ENCODE peak calls at places on chromosomes 6 and 20, in nine cellular contexts. K is mammary epithelial cell, Z is neuronal stem cell, W is cardiac muscle cell, I is thoracic aorta, D is K562, V is spleen, L is tibial artery, C is IMR-90. T is an unnamed sample.

GRCh38 chr6:44131880-44132279 is 4.5 kb downstream of the TMEM63B start:
- DNase-seq in Z (no peak), L (no peak), C (no peak), D (no peak), I (no peak), V (peak; percentile 62), K (no peak), W (no peak), T (no peak)

GRCh38 chr20:18805881-18806280 is 7.7 kb upstream of the SCP2D1 start:
- DNase-seq in I (no peak), L (no peak), V (no peak), W (no peak), K (peak; percentile 48), D (no peak), C (peak; percentile 41), Z (no peak), T (no peak)

GRCh38 chr20:11155156-11155805 is 481.5 kb upstream of the JAG1 start:
- DNase-seq in W (no peak), C (no peak), V (no peak), K (no peak), Z (no peak), I (no peak), D (no peak), L (no peak), T (no peak)

GRCh38 chr6:31510007-31510406 is 12.1 kb downstream of the MICB start:
- DNase-seq in K (peak; percentile 23), V (no peak), W (no peak), I (no peak), Z (no peak), D (no peak), C (no peak), L (no peak), T (no peak)

GRCh38 chr6:142373268-142374089 is 71.7 kb downstream of the ADGRG6 start:
- DNase-seq in D (no peak), I (no peak), K (no peak), V (no peak), L (no peak), W (no peak), C (peak; percentile 17), Z (no peak), T (no peak)

GRCh38 chr6:20706293-20707165 is 172.3 kb downstream of the CDKAL1 start:
- DNase-seq in L (no peak), I (no peak), W (no peak), V (no peak), Z (no peak), D (no peak), C (peak; percentile 73), K (peak; percentile 52), T (peak; percentile 43)

GRCh38 chr6:81450180-81450579 is 302.3 kb downstream of the TENT5A start:
- DNase-seq in D (no peak), K (no peak), I (no peak), L (no peak), C (peak; percentile 67), Z (no peak), V (no peak), W (no peak), T (peak; percentile 80)

GRCh38 chr20:37007898-37008649 is 56.6 kb upstream of the SAMHD1 start:
- DNase-seq in D (peak; percentile 28), I (no peak), Z (no peak), W (peak; percentile 20), V (no peak), L (no peak), C (peak; percentile 56), K (peak; percentile 4), T (peak; percentile 53)

GRCh38 chr6:11538049-11538798 is 675 bp downstream of the TMEM170B start:
- DNase-seq in V (peak; percentile 90), C (no peak), D (peak; percentile 26), I (no peak), W (peak; percentile 56), K (no peak), Z (peak; percentile 33), L (peak; percentile 72), T (peak; percentile 6)

GRCh38 chr6:13538084-13538483 is 36.3 kb upstream of the SIRT5 start:
- DNase-seq in C (peak; percentile 61), V (no peak), L (no peak), Z (no peak), W (peak; percentile 53), I (no peak), D (peak; percentile 47), K (peak; percentile 22), T (peak; percentile 80)

GRCh38 chr6:134925800-134926199 is 24.1 kb downstream of the ALDH8A1 start:
- DNase-seq in W (no peak), Z (no peak), D (no peak), K (peak; percentile 72), C (peak; percentile 81), I (no peak), V (no peak), L (no peak), T (peak; percentile 51)

GRCh38 chr20:41065716-41066115 is 37.1 kb downstream of the TOP1 start:
- DNase-seq in I (no peak), W (no peak), D (no peak), K (no peak), V (no peak), C (no peak), L (no peak), Z (no peak), T (no peak)

GRCh38 chr6:48472121-48472520 is 361.1 kb upstream of the PTCHD4 start:
- DNase-seq in I (no peak), Z (no peak), D (no peak), L (no peak), W (no peak), K (no peak), C (no peak), V (no peak), T (peak; percentile 59)

GRCh38 chr6:92701425-92702096 is 717.8 kb downstream of the EPHA7 start:
- DNase-seq in Z (no peak), W (no peak), C (no peak), D (no peak), L (no peak), V (no peak), I (no peak), K (no peak), T (no peak)

GRCh38 chr20:32779500-32780215 is 17.5 kb downstream of the DNMT3B start:
- DNase-seq in I (no peak), C (no peak), Z (peak; percentile 93), D (peak; percentile 90), V (no peak), K (no peak), L (no peak), W (no peak), T (no peak)

GRCh38 chr6:167506443-167507231 is 181.8 kb downstream of the TTLL2 start:
- DNase-seq in W (no peak), C (no peak), L (no peak), V (no peak), K (no peak), I (no peak), Z (no peak), D (no peak), T (no peak)
- H3K9me3 ChIP-seq in W (no peaks in the 10 kb centered on the region), C (peaks cover 50% of the 10 kb centered on the region), L (no peaks in the 10 kb centered on the region), V (no peaks in the 10 kb centered on the region), K (peaks cover 30% of the 10 kb centered on the region), I (no peaks in the 10 kb centered on the region), Z (no peaks in the 10 kb centered on the region), D (no peaks in the 10 kb centered on the region), T (no peaks in the 10 kb centered on the region)

GRCh38 chr20:59817406-59817805 is 116.0 kb downstream of the SYCP2 start:
- DNase-seq in K (no peak), Z (no peak), I (no peak), W (no peak), C (no peak), D (no peak), L (no peak), V (no peak), T (no peak)

GRCh38 chr20:59817846-59818245 is 115.6 kb downstream of the SYCP2 start:
- DNase-seq in L (no peak), V (peak; percentile 37), W (no peak), Z (no peak), D (no peak), K (no peak), I (no peak), C (no peak), T (no peak)

GRCh38 chr20:59813948-59814834 is 119.2 kb downstream of the SYCP2 start:
- DNase-seq in Z (no peak), C (no peak), I (no peak), V (no peak), W (no peak), D (no peak), K (no peak), L (peak; percentile 50), T (no peak)

GRCh38 chr20:59814835-59815340 is 118.5 kb downstream of the SYCP2 start:
- DNase-seq in K (no peak), D (no peak), Z (no peak), I (no peak), W (no peak), V (no peak), L (no peak), C (no peak), T (no peak)

GRCh38 chr20:59816146-59816743 is 117.2 kb downstream of the SYCP2 start:
- DNase-seq in L (no peak), W (no peak), V (no peak), D (no peak), C (no peak), I (no peak), K (no peak), Z (no peak), T (no peak)
- H3K9me3 ChIP-seq in L (no peaks in the 10 kb centered on the region), W (no peaks in the 10 kb centered on the region), V (no peaks in the 10 kb centered on the region), D (no peaks in the 10 kb centered on the region), C (peaks cover 11% of the 10 kb centered on the region), I (no peaks in the 10 kb centered on the region), K (no peaks in the 10 kb centered on the region), Z (no peaks in the 10 kb centered on the region), T (no peaks in the 10 kb centered on the region)

GRCh38 chr6:149248688-149249369 is 68.7 kb upstream of the TAB2 start:
- DNase-seq in W (peak; percentile 33), V (no peak), C (no peak), Z (no peak), I (no peak), K (peak; percentile 27), L (no peak), D (no peak), T (no peak)
- H3K9me3 ChIP-seq in W (no peaks in the 10 kb centered on the region), V (no peaks in the 10 kb centered on the region), C (peaks cover 2% of the 10 kb centered on the region), Z (no peaks in the 10 kb centered on the region), I (no peaks in the 10 kb centered on the region), K (peaks cover under 1% of the 10 kb centered on the region), L (no peaks in the 10 kb centered on the region), D (no peaks in the 10 kb centered on the region), T (no peaks in the 10 kb centered on the region)

GRCh38 chr20:46505501-46505900 is 7.9 kb downstream of the ZNF334 start:
- DNase-seq in Z (no peak), C (no peak), I (no peak), D (no peak), W (no peak), K (no peak), L (no peak), V (no peak), T (no peak)

GRCh38 chr20:46501337-46501942 is 11.9 kb downstream of the ZNF334 start:
- DNase-seq in I (no peak), V (no peak), Z (no peak), D (no peak), W (no peak), C (no peak), L (no peak), K (no peak), T (peak; percentile 18)

GRCh38 chr20:46507760-46508407 is 5.5 kb downstream of the ZNF334 start:
- DNase-seq in K (no peak), W (no peak), V (no peak), D (no peak), C (no peak), I (no peak), L (no peak), Z (no peak), T (no peak)

GRCh38 chr20:46501961-46502360 is 11.4 kb downstream of the ZNF334 start:
- DNase-seq in V (no peak), K (no peak), I (no peak), C (no peak), W (no peak), L (no peak), D (no peak), Z (no peak), T (no peak)
- H3K9me3 ChIP-seq in V (peaks cover 49% of the 10 kb centered on the region), K (peaks cover 46% of the 10 kb centered on the region), I (peaks cover 23% of the 10 kb centered on the region), C (peaks cover 27% of the 10 kb centered on the region), W (peaks cover 11% of the 10 kb centered on the region), L (peaks cover 12% of the 10 kb centered on the region), D (peaks cover 7% of the 10 kb centered on the region), Z (peaks cover 86% of the 10 kb centered on the region), T (no peaks in the 10 kb centered on the region)

T was measured in fibroblast of lung.